ENCODE peak calls at places on chromosomes 4 and X, in four cellular contexts. I, K, U and Q are unnamed samples.

GRCh38 chr4:145956288-145956890 is 17.8 kb upstream of the ZNF827 start:
- DNase-seq in K (peak; percentile 63), I (peak; percentile 43), U (peak; percentile 48), Q (peak; percentile 38)

GRCh38 chrX:47809065-47809788 is 27.5 kb upstream of the ZNF81 start:
- DNase-seq in U (no peak), I (no peak), K (no peak), Q (no peak)

GRCh38 chr4:26731342-26731741 is 129.3 kb upstream of the STIM2 start:
- DNase-seq in K (no peak), U (no peak), I (no peak), Q (no peak)

GRCh38 chr4:40685300-40685699 is 55.6 kb upstream of the RBM47 start:
- DNase-seq in U (peak; percentile 21), I (no peak), K (no peak), Q (no peak)

GRCh38 chr4:99759346-99759984 is 57.2 kb upstream of the DAPP1 start:
- DNase-seq in I (no peak), K (no peak), U (no peak), Q (no peak)

GRCh38 chr4:102759835-102760644 is 728 bp downstream of the MANBA start:
- DNase-seq in I (no peak), K (no peak), U (peak; percentile 25), Q (peak; percentile 95)

GRCh38 chr4:82431026-82431745 is 796 bp downstream of the ENOPH1 start:
- DNase-seq in U (peak; percentile 24), K (peak; percentile 23), I (no peak), Q (peak; percentile 41)

GRCh38 chr4:41857225-41857624 is 78.0 kb upstream of the TMEM33 start:
- DNase-seq in U (no peak), I (no peak), K (no peak), Q (no peak)

GRCh38 chrX:71661919-71662318 is 5.4 kb upstream of the LOC101059915 start:
- DNase-seq in K (no peak), U (no peak), I (no peak), Q (no peak)

GRCh38 chr4:48375651-48376291 is 34.4 kb downstream of the SLAIN2 start:
- DNase-seq in K (no peak), U (peak; percentile 72), I (peak; percentile 90), Q (peak; percentile 25)

GRCh38 chrX:107503996-107504395 is 54.5 kb downstream of the FRMPD3 start:
- DNase-seq in U (no peak), K (no peak), I (no peak), Q (no peak)

GRCh38 chr4:185470503-185471195 is 884 bp downstream of the CCDC110 start:
- DNase-seq in I (peak; percentile 52), K (peak; percentile 16), U (peak; percentile 9), Q (peak; percentile 25)

GRCh38 chr4:140884431-140885058 is 128.4 kb upstream of the TBC1D9 start:
- DNase-seq in I (peak; percentile 68), U (peak; percentile 67), K (peak; percentile 29), Q (peak; percentile 66)

DNA sequence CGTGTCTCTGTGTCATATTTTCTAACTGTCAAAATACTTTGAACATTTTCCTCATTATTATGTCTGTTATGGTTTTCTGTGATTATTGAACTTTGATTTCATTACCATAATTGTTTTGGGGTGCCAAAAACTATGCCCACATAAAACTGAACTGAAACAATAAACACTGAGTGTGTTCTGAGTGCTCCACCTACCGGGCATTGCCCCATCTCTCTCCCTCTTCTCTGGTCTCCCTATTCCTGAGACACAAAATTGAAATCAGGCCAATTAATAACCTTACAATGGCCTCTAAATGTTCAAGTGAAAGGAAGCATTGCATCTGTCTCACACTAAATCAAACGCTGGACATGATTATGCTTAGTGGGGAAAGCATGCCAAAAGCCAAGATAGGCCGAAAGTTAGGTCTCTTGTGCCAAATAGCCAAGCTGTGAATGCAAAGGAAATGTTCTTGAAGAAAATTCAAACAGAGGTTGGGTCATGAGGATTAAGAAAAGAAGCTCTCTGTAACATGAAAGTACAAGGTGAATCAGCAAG is 972.3 kb downstream of the PCDH7 start:
- DNase-seq in U (peak; percentile 3), K (no peak), I (peak; percentile 33), Q (no peak)
- TF ChIP-seq CTCF in U (peak; percentile 8), K (no peak), I (no peak), Q (peak; percentile 35)

DNA sequence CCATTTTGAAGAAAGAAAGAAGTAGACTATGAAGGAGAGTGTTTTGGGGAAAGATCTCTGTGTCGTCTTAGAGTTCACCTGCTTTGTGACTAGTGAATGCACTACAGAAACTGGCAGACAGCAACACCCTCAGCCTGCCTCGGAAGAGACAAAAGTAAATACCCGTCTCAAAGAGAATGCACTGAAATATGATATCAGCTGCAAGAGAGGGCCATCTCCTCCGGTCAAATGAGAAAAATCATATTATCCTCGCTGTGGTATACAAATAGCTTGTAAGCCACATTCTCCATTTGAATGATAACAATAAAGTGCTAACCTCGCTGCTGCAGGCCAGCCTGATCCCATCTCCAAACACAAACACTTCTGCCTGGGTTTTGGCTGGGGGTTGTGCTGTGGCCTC is 46.2 kb downstream of the ALPK1 start:
- DNase-seq in U (no peak), I (no peak), K (no peak), Q (no peak)
- TF ChIP-seq MAX in U (no peak), I (no peak), K (no peak), Q (no peak)

DNA sequence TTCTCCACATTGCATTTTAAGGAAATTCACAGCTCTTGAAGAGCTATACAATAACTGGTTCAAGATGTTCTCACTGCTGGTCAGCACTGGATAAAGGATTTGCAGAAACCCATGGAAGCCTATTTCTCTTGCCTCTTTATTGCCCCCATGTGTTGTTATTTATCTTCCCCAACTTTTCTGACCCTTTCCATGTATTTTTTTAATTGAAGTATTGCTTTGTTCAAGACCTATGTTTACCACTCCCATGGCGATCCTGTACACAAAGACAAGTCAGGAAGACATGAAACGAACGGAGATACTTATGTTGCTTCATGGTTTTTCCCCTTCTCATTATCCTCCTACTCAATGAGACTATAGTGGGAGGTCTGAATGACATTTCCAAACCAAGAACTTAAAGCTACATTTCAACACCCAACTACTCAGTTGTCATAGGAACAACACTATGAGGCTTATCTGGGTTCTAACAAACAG is 566.4 kb upstream of the DIPK2B start:
- DNase-seq in K (no peak), U (peak; percentile 30), I (peak; percentile 44), Q (peak; percentile 76)
- TF ChIP-seq MYC in K (no peak), U (no peak), I (no peak), Q (no peak)

DNA sequence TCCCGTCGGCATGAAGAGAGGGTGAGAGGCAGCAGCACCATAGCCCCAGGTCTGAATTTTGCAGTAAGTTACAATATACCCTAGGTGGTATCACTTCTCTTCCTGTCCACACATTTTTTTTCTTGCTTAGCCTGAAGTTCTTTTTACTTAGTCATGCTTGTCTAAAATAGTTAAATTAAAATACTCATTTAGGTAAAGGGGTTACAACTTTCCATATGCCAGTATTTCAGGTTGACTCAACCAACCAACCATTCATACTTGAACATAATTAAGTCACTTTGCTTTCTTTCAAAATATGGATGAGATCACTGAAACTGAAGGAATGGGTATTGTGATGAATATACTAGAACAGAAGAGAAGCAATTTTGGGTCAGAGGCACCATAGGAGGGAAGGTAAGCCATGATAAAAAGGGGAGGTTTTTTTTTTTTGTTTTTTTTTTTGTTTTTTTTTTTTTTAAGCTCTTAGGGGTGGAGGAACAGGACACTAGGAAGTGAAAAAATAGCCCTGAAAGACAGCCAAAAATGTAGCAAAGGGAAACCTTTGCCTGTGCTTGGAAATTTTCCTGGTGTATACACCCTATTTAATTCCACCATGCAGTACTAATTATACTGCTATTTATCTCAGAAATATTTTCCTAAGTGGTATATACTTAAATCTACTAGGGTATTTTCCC is 41.8 kb downstream of the RPS6KA3 start:
- DNase-seq in K (no peak), U (peak; percentile 7), I (no peak), Q (no peak)
- TF ChIP-seq CTCF in K (no peak), U (no peak), I (no peak), Q (no peak)

GRCh38 chr4:148354186-148354585 is 88.0 kb downstream of the NR3C2 start:
- DNase-seq in U (no peak), K (no peak), I (peak; percentile 85), Q (no peak)

GRCh38 chr4:148359769-148360168 is 82.4 kb downstream of the NR3C2 start:
- DNase-seq in K (no peak), I (peak; percentile 39), U (no peak), Q (no peak)

GRCh38 chr4:148353571-148353970 is 88.6 kb downstream of the NR3C2 start:
- DNase-seq in U (no peak), I (peak; percentile 66), K (no peak), Q (no peak)

GRCh38 chr4:148355442-148356123 is 86.6 kb downstream of the NR3C2 start:
- DNase-seq in U (no peak), K (no peak), I (peak; percentile 93), Q (no peak)
- TF ChIP-seq MAX in U (no peak), K (no peak), I (no peak), Q (no peak)

GRCh38 chrX:74461384-74461783 is 40.1 kb downstream of the SLC16A2 start:
- DNase-seq in K (no peak), I (no peak), U (no peak), Q (no peak)

GRCh38 chrX:74453178-74453577 is 31.9 kb downstream of the SLC16A2 start:
- DNase-seq in K (no peak), U (no peak), I (no peak), Q (no peak)

GRCh38 chrX:74464722-74465121 is 43.4 kb downstream of the SLC16A2 start:
- DNase-seq in I (no peak), K (no peak), U (no peak), Q (no peak)

GRCh38 chrX:74458738-74459137 is 37.4 kb downstream of the SLC16A2 start:
- DNase-seq in K (no peak), I (peak; percentile 1), U (peak; percentile 37), Q (peak; percentile 9)
- TF ChIP-seq MYC in K (no peak), I (no peak), U (no peak), Q (no peak)

GRCh38 chr4:122577808-122578781 is 42.8 kb downstream of the IL21 start:
- DNase-seq in I (peak; percentile 40), U (peak; percentile 44), K (peak; percentile 68), Q (peak; percentile 82)
- TF ChIP-seq CTCF in I (peak; percentile 50), U (peak; percentile 51), K (peak; percentile 78), Q (peak; percentile 86)

DNA sequence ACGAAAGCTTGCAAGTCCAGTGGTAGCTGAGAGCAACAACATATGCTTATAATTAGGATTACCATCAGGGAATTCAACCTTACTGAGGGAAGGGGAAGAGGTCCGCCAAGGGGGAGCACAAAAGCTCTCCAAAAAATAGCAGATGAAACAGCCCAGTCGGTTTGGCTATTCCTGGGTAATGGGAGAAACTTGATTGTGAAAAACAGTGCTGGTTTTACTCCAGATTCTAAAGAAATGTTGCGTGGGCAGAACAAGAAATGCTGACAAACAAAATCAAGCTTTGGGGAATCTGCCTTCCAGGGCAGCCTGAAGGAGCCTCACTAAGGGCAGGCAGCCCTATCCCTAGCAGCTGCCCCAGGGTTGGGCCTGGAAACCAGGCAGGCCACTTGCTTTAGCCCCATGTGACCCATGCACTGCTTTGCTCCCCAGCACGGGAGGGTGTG is 160.8 kb upstream of the LDB2 start:
- DNase-seq in K (no peak), I (no peak), U (no peak), Q (no peak)
- TF ChIP-seq MAX in K (no peak), I (no peak), U (no peak), Q (no peak)